ENCODE peak calls at places on chromosomes 2 and 18, in ten cellular contexts. B is heart left ventricle, Z is GM19239, F is AG08395, K is astrocyte of the hippocampus, J is activated T-helper 1 cell treated with Interleukin-2 at 50 U/mL for 16 hours, W is NCI-H82, H is myocyte, E is fibroblast of mammary gland, Y is fibroblast of lung. V is an unnamed sample.

GRCh38 chr2:16328521-16329190 is 337.0 kb downstream of the CYRIA start:
- DNase-seq in Y (no peak), K (no peak), W (no peak), E (no peak), F (no peak), B (no peak), H (no peak), Z (no peak), J (no peak), V (no peak)

GRCh38 chr2:57973621-57974186 is 72.9 kb upstream of the VRK2 start:
- DNase-seq in W (no peak), Y (no peak), E (no peak), Z (no peak), B (no peak), F (no peak), H (no peak), K (no peak), J (no peak), V (no peak)

GRCh38 chr2:228699400-228699799 is 517.9 kb upstream of the SPHKAP start:
- DNase-seq in Z (no peak), B (no peak), K (peak), Y (peak), W (no peak), F (peak), J (no peak), H (peak), E (peak), V (no peak)

GRCh38 chr2:11481789-11482472 is 16.0 kb upstream of the E2F6 start:
- DNase-seq in F (no peak), J (no peak), Z (no peak), Y (no peak), K (no peak), W (no peak), B (no peak), H (no peak), E (no peak), V (no peak)

GRCh38 chr2:205752924-205753323 is 70.6 kb downstream of the NRP2 start:
- DNase-seq in K (peak), H (peak), E (no peak), Z (no peak), W (no peak), Y (no peak), J (no peak), F (no peak), B (no peak), V (no peak)

GRCh38 chr2:30190637-30191036 is 40.7 kb upstream of the LBH start:
- DNase-seq in H (no peak), Z (no peak), B (no peak), K (no peak), Y (no peak), E (no peak), J (no peak), F (no peak), W (no peak), V (no peak)

GRCh38 chr2:10058251-10059015 is 15.1 kb downstream of the KLF11 start:
- DNase-seq in Y (no peak), B (no peak), W (no peak), H (no peak), F (no peak), E (no peak), Z (no peak), K (no peak), J (no peak), V (no peak)

GRCh38 chr18:48959921-48960920 is 9.5 kb upstream of the SMAD7 start:
- DNase-seq in Y (peak), H (no peak), B (no peak), K (peak), Z (no peak), J (no peak), F (peak), E (peak), W (no peak), V (no peak)

GRCh38 chr2:50178050-50178449 is 853.9 kb downstream of the NRXN1 start:
- DNase-seq in Z (no peak), Y (no peak), B (no peak), E (no peak), W (no peak), K (no peak), J (no peak), F (no peak), H (no peak), V (no peak)

GRCh38 chr2:15729709-15730544 is 138.3 kb downstream of the DDX1 start:
- DNase-seq in Y (no peak), Z (no peak), E (no peak), W (no peak), H (peak), J (no peak), B (no peak), K (no peak), F (no peak), V (peak)

GRCh38 chr2:28271914-28272240 is 120.8 kb upstream of the FOSL2 start:
- DNase-seq in B (no peak), Z (no peak), F (no peak), K (peak), J (no peak), E (no peak), W (no peak), Y (no peak), H (peak), V (no peak)

GRCh38 chr2:200662727-200663126 is 76.9 kb downstream of the AOX1 start:
- DNase-seq in F (peak), J (no peak), E (peak), K (peak), Y (peak), Z (no peak), B (no peak), H (peak), W (no peak), V (no peak)

GRCh38 chr2:69625078-69625788 is 18.3 kb downstream of the AAK1 start:
- DNase-seq in B (no peak), F (no peak), Z (no peak), E (no peak), J (no peak), Y (no peak), H (no peak), W (peak), K (no peak), V (no peak)

GRCh38 chr2:84925336-84925723 is 19.9 kb downstream of the TMSB10 start:
- DNase-seq in E (no peak), Y (no peak), H (no peak), J (no peak), K (no peak), B (no peak), F (no peak), Z (no peak), W (no peak), V (no peak)

GRCh38 chr2:68846056-68846455 is 25.1 kb downstream of the BMP10 start:
- DNase-seq in Y (peak), W (no peak), B (no peak), K (no peak), F (no peak), J (no peak), E (no peak), Z (no peak), H (no peak), V (no peak)

GRCh38 chr2:10575566-10576300 is 114.0 kb downstream of the NOL10 start:
- DNase-seq in Y (peak), Z (no peak), J (no peak), F (peak), B (no peak), H (peak), E (peak), W (no peak), K (no peak), V (no peak)

GRCh38 chr2:858646-859045 is 92.0 kb upstream of the SNTG2 start:
- DNase-seq in F (no peak), K (no peak), B (no peak), H (no peak), E (no peak), Z (no peak), Y (no peak), W (no peak), J (no peak), V (no peak)

GRCh38 chr2:164651361-164651760 is 30.1 kb upstream of the GRB14 start:
- DNase-seq in Y (no peak), W (no peak), H (no peak), B (no peak), E (no peak), K (peak), Z (no peak), J (no peak), F (no peak), V (no peak)

GRCh38 chr2:63054812-63055509 is 4.3 kb downstream of the OTX1 start:
- DNase-seq in Z (no peak), B (no peak), K (peak), W (no peak), H (no peak), F (no peak), J (no peak), Y (no peak), E (no peak), V (peak)

GRCh38 chr2:197306691-197307030 is 3.9 kb downstream of the ANKRD44 start:
- DNase-seq in F (peak), H (peak), Y (no peak), B (peak), W (no peak), K (peak), Z (no peak), E (no peak), J (no peak), V (no peak)

GRCh38 chr18:2325308-2325849 is 245.9 kb downstream of the METTL4 start:
- DNase-seq in B (no peak), K (peak), F (no peak), H (no peak), Z (no peak), J (no peak), W (peak), E (no peak), Y (peak), V (no peak)

GRCh38 chr2:232260075-232260474 is 118.5 kb upstream of the ALPP start:
- DNase-seq in H (peak), B (no peak), K (peak), J (no peak), Y (peak), Z (no peak), E (peak), W (no peak), F (peak), V (no peak)

GRCh38 chr2:30233142-30233961 is 2.0 kb downstream of the LBH start:
- DNase-seq in K (peak), Y (no peak), B (no peak), J (no peak), H (peak), Z (no peak), W (peak), E (no peak), F (no peak), V (no peak)

GRCh38 chr18:61669320-61669719 is 223.5 kb downstream of the RNF152 start:
- DNase-seq in B (no peak), W (no peak), J (no peak), K (peak), E (peak), Y (peak), Z (no peak), H (peak), F (peak), V (no peak)

GRCh38 chr2:175804130-175804529 is 197.9 kb downstream of the LNPK start:
- DNase-seq in F (no peak), H (no peak), Z (no peak), E (no peak), J (no peak), B (no peak), K (no peak), W (no peak), Y (no peak), V (no peak)

GRCh38 chr2:159832858-159833257 is 34.9 kb upstream of the CD302 start:
- DNase-seq in W (no peak), K (no peak), J (no peak), E (no peak), Z (no peak), F (no peak), Y (no peak), H (no peak), B (no peak), V (no peak)

GRCh38 chr2:143431316-143431715 is 302.1 kb downstream of the ARHGAP15 start:
- DNase-seq in Y (no peak), K (no peak), W (no peak), J (no peak), H (no peak), E (no peak), Z (no peak), B (no peak), F (no peak), V (no peak)

GRCh38 chr2:128313076-128313836 is 5.4 kb downstream of the HS6ST1 start:
- DNase-seq in E (peak), K (peak), W (peak), F (no peak), B (no peak), J (no peak), H (no peak), Z (no peak), Y (no peak), V (peak)